ENCODE peak calls at places on chromosome X, in four cellular contexts. L is GM12891, Q is GM12878, X is K562. C is an unnamed sample.

GRCh38 chrX:108439434-108439883 is at the start of gene COL4A5:
- DNase-seq in L (no peak), Q (no peak), X (peak), C (no peak)

GRCh38 chrX:72255445-72255844 is 16.6 kb upstream of the ERCC6L start:
- DNase-seq in L (no peak), Q (no peak), X (no peak), C (no peak)

GRCh38 chrX:78168065-78168464 is 28.6 kb upstream of the TAF9B start:
- DNase-seq in L (no peak), Q (no peak), X (no peak), C (no peak)

GRCh38 chrX:1391370-1391706 is 575 bp downstream of the SLC25A6 start:
- DNase-seq in L (peak), Q (peak), X (peak), C (peak)

GRCh38 chrX:39854772-39855747 is 242.7 kb downstream of the BCOR start:
- DNase-seq in L (no peak), Q (peak), X (no peak), C (peak)

GRCh38 chrX:10769165-10769564 is 148.8 kb upstream of the MID1 start:
- DNase-seq in L (peak), Q (no peak), X (peak), C (peak)

GRCh38 chrX:42694260-42694815 is 83.6 kb downstream of the PPP1R2C start:
- DNase-seq in L (no peak), Q (no peak), X (no peak), C (no peak)

GRCh38 chrX:69046996-69047490 is 118.2 kb downstream of the PJA1 start:
- DNase-seq in L (no peak), Q (no peak), X (no peak), C (no peak)

GRCh38 chrX:11196476-11196875 is 85.3 kb downstream of the HCCS start:
- DNase-seq in L (no peak), Q (no peak), X (no peak), C (no peak)

GRCh38 chrX:18895157-18895952 is 88.6 kb downstream of the PHKA2 start:
- DNase-seq in L (no peak), Q (no peak), X (no peak), C (no peak)

GRCh38 chrX:141468940-141469339 is 115.6 kb downstream of the SPANXA1 start:
- DNase-seq in L (no peak), Q (no peak), X (no peak), C (no peak)

GRCh38 chrX:70755850-70756249 is 152.7 kb downstream of the TEX11 start:
- DNase-seq in L (no peak), Q (no peak), X (peak), C (no peak)

GRCh38 chrX:107677909-107678308 is 49.6 kb downstream of the PRPS1 start:
- DNase-seq in L (no peak), Q (no peak), X (no peak), C (no peak)

GRCh38 chrX:69025802-69026301 is 139.4 kb downstream of the PJA1 start:
- DNase-seq in L (no peak), Q (no peak), X (no peak), C (no peak)

DNA sequence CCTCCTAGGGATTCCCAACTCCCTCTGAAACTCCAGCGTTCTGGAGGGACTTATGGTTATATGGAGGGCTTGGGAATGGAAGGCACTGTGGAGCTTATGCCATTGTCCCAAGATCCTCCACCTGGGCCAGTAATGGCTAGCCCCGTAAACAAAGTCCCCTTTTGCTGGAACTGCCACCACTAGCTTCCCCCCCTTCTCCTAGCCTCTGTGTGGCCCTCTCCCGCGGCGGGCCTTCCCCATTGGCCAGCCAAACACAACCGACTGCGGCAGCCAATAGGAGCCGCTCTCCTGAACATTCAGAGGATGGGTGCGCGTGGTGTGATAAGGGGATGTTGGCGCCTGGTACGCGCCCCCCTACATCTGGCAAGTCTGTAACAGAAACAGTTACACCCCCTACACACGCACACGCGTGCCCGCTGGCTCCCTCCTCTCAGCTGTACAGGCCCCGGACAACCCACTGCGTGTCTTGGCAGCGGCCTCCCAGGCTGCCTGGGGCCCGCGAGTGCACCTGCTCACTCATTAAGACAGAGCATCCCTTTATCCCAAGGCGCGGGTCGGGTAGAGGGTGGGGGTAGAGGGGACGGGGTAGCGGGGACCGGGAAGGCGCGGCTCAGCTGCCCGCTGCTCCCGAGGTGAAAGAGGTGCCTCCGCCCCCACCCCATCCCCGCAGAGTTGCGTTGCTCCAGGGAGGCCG is 863 bp upstream of the RAB33A start:
- DNase-seq in L (no peak), Q (peak), X (no peak), C (peak)
- TF ChIP-seq SPI1 in L (no peak), Q (no peak), X (no peak), C (no peak)

GRCh38 chrX:32267796-32268195 is 943.6 kb downstream of the DMD start:
- DNase-seq in L (no peak), Q (no peak), X (no peak), C (no peak)
- TF ChIP-seq POLR2AphosphoS5 in L (no peak), Q (no peak), X (no peak), C (no peak)

GRCh38 chrX:67544871-67545771 is 1.3 kb downstream of the AR start:
- DNase-seq in L (no peak), Q (no peak), X (peak), C (no peak)
- TF ChIP-seq SPI1 in L (no peak), Q (no peak), X (no peak), C (no peak)

GRCh38 chrX:101708180-101708579 is 48.5 kb upstream of the ARMCX2 start:
- DNase-seq in L (no peak), Q (no peak), X (no peak), C (no peak)
- TF ChIP-seq POLR2AphosphoS5 in L (no peak), Q (no peak), X (no peak), C (no peak)

DNA sequence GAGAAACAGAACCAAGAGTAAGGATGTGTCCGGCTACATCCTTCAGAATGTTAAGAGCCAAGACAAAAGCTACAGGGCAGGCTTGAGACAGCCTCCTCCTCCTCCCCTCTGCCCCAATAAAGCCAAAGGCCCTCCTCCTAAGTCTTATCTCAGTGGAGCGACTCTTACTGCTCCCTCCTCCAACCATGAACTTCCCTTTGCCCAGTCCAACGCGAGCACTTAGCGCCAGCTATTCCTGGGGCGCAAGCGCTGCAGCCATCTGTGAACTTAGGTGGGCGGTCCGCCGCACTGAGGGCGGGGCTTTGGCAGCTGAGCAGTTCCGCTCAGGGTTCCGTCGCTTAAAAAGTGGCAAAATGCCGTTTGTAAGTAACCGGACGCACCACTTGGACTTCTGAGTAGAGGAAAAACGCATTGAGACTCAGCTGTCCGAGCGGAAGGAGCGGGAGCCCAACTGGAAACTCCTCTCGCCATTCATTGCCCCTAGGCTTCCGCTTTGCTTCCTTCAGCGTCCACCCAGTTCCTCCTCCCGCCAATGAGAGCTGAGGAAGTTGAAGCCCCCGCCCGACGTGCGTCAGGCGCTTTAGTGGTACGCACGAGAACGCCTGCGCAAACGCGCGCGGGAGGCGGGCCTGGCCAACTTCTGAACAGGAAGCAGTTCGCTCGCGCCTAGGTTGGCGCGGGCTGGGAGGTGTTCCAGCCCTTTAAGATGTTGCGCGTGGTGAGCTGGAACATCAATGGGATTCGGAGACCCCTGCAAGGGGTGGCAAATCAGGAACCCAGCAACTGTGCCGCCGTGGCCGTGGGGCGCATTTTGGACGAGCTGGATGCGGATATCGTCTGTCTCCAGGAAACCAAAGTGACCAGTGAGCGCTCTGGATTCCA is at the start of gene APEX2:
- DNase-seq in L (peak), Q (peak), X (peak), C (peak)
- TF ChIP-seq SPI1 in L (peak), Q (peak), X (peak), C (peak)